ENCODE peak calls at places on chromosomes 16 and 17, in nine cellular contexts. V is transverse colon, Y is HCT116, F is A549, E is body of pancreas, K is IMR-90, R is breast epithelium, U is stomach, O is gastrocnemius medialis. J is an unnamed sample.

GRCh38 chr17:64403881-64404460 is 13.3 kb upstream of the PECAM1 start:
- DNase-seq in K (no peak), V (no peak), R (no peak), U (no peak), F (no peak), E (no peak), Y (no peak), O (no peak), J (no peak)

GRCh38 chr17:55659661-55660060 is 63.0 kb downstream of the TMEM100 start:
- DNase-seq in Y (no peak), F (no peak), O (no peak), E (no peak), U (no peak), R (no peak), K (no peak), V (no peak), J (no peak)

GRCh38 chr16:24758373-24758772 is 28.9 kb downstream of the TNRC6A start:
- DNase-seq in F (no peak), E (no peak), V (no peak), Y (no peak), O (no peak), K (peak; percentile 47), R (no peak), U (no peak), J (no peak)

GRCh38 chr17:44920565-44920940 is 5.3 kb upstream of the GFAP start:
- DNase-seq in Y (no peak), O (no peak), K (no peak), R (peak; percentile 48), U (no peak), V (peak; percentile 1), E (no peak), F (no peak), J (peak; percentile 73)

GRCh38 chr17:50708050-50709000 is 611 bp upstream of the ANKRD40 start:
- DNase-seq in K (no peak), Y (no peak), F (no peak), V (no peak), R (no peak), O (peak; percentile 14), E (no peak), U (no peak), J (no peak)

GRCh38 chr17:41326173-41327145 is 10.9 kb upstream of the KRTAP17-1 start:
- DNase-seq in V (no peak), K (no peak), O (no peak), E (no peak), Y (no peak), R (no peak), U (no peak), F (no peak), J (peak; percentile 80)

GRCh38 chr16:70736454-70737376 is 50.9 kb upstream of the MTSS2 start:
- DNase-seq in Y (no peak), O (no peak), V (no peak), E (no peak), F (no peak), K (peak; percentile 34), R (no peak), U (no peak), J (no peak)

GRCh38 chr17:27264068-27264812 is 29.7 kb upstream of the WSB1 start:
- DNase-seq in Y (no peak), V (no peak), E (no peak), F (no peak), O (no peak), R (no peak), K (no peak), U (no peak), J (no peak)

GRCh38 chr17:10033449-10033848 is 128.4 kb upstream of the RCVRN start:
- DNase-seq in E (no peak), K (no peak), O (no peak), R (no peak), U (no peak), Y (no peak), F (no peak), V (no peak), J (no peak)

GRCh38 chr17:67322039-67322787 is 44.2 kb downstream of the PSMD12 start:
- DNase-seq in F (no peak), Y (no peak), E (no peak), R (no peak), V (no peak), K (no peak), O (no peak), U (no peak), J (peak; percentile 21)

GRCh38 chr17:70344356-70345060 is 175.2 kb downstream of the KCNJ2 start:
- DNase-seq in F (no peak), V (no peak), K (peak; percentile 27), O (no peak), R (no peak), Y (no peak), E (no peak), U (no peak), J (no peak)

GRCh38 chr16:68451656-68452055 is 3.3 kb upstream of the SMPD3 start:
- DNase-seq in R (no peak), Y (no peak), U (no peak), F (no peak), E (no peak), V (no peak), O (no peak), K (no peak), J (no peak)

GRCh38 chr16:22694887-22695382 is 119.0 kb upstream of the HS3ST2 start:
- DNase-seq in E (peak; percentile 31), V (peak; percentile 22), O (no peak), R (no peak), U (no peak), Y (no peak), K (peak; percentile 90), F (no peak), J (no peak)

DNA sequence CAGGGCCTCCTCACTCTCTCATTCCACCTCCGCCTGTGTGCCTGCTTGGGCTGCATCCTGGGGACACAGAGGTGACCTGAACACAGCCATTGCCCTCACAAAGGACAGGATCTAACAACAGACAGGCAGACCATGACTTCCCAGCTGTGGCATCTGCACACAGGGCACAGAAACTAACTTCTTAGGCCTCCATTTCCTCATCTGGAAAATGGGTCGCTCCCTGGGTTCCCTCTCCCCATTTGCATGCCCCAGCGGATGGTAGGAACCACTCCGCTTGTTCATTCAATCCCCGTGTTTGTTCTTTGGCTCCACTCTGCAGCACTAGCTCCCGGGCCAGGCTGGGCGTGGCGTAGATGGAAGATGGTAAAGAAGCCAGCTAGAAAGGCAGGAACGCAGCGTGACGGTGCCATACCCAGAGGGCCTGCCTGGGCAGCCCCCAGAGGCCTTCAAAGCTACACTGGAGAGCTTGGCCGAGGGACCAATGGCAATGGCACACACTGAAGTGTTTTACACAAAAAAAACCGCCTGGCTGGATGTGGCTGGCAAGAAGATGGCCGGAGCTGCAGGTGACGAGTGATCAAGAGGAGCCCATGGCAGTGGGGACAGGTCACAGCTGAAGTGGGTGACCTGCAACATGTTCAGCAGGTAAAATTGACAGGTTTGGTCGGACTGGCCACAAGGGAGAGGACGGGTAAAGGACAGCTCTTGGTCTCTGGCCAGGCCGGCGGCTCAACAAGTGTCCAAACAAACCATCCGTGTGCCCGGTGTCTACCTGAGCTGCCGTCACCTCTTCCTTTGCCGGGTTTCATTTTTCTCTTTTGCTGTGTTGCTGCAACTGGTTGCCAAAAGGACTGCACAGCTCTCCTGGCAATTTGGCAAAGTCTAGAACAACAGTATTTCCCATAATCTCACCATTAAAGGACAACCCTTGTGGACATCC is 66.9 kb downstream of the SOCS1 start:
- DNase-seq in V (no peak), Y (no peak), K (no peak), R (peak; percentile 60), F (no peak), U (peak; percentile 65), E (no peak), O (no peak), J (no peak)
- TF ChIP-seq POLR2A in V (no peak), Y (no peak), K (no peak), R (no peak), F (no peak), U (no peak), E (no peak), O (no peak), J (no peak)

GRCh38 chr16:62190426-62190825 is 154.2 kb upstream of the CDH8 start:
- DNase-seq in U (no peak), E (no peak), O (no peak), V (no peak), F (no peak), K (no peak), Y (no peak), R (no peak), J (no peak)

DNA sequence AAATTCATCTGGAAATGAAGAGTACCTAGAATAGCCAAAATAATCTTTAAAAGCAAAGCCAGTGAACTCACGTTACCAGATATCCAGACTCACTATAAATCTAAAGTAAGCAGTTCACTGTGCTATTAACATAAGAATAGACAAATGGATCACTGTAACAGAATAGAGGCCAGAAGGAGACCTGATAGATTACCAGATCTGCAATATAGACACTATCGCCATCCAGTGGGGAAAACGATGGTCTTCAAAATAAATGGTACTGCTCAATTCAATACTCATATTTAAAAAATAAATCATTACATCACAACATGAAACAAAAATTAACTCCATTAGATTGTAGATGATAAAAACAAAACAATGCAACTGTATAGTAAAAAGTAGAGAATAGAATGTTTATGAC is 158.6 kb upstream of the CDH8 start:
- DNase-seq in E (no peak), K (no peak), V (no peak), O (no peak), U (no peak), R (no peak), F (no peak), Y (no peak), J (no peak)
- TF ChIP-seq CTCF in E (no peak), K (no peak), V (no peak), O (no peak), U (no peak), R (no peak), F (no peak), Y (no peak), J (no peak)

GRCh38 chr16:1325673-1326371 is 7.6 kb upstream of the BAIAP3 start:
- DNase-seq in U (no peak), E (no peak), R (no peak), V (no peak), K (no peak), Y (no peak), F (no peak), O (no peak), J (no peak)
- TF ChIP-seq POLR2A in U (no peak), E (no peak), R (no peak), V (no peak), K (no peak), Y (no peak), F (no peak), O (no peak), J (no peak)

GRCh38 chr16:81276323-81276722 is 37.8 kb downstream of the BCO1 start:
- DNase-seq in Y (no peak), U (no peak), R (no peak), E (no peak), V (no peak), O (no peak), K (no peak), F (no peak), J (no peak)
- TF ChIP-seq CTCF in Y (no peak), U (no peak), R (no peak), E (no peak), V (no peak), O (no peak), K (no peak), F (no peak), J (no peak)

J was measured in lower leg skin.